ENCODE peak calls at places on chromosomes 11 and 22, in four cellular contexts. One of them, this sample, is unnamed.

GRCh38 chr22:32714458-32715250 is 86.9 kb upstream of the TIMP3 start:
- DNase-seq in astrocyte of the spinal cord: no peak
- DNase-seq in fibroblast of lung: no peak
- DNase-seq in CD8-positive, alpha-beta T cell: no peak
- DNase-seq in this sample: no peak

GRCh38 chr11:110355011-110355744 is 58.8 kb upstream of the RDX start:
- DNase-seq in astrocyte of the spinal cord: no peak
- DNase-seq in CD8-positive, alpha-beta T cell: no peak
- DNase-seq in fibroblast of lung: no peak
- DNase-seq in this sample: no peak

GRCh38 chr22:22884888-22885840 is 2.5 kb upstream of the IGLL5 start:
- DNase-seq in astrocyte of the spinal cord: no peak
- DNase-seq in CD8-positive, alpha-beta T cell: peak
- DNase-seq in fibroblast of lung: no peak
- DNase-seq in this sample: no peak

GRCh38 chr11:134124660-134125451 is 56.0 kb downstream of the JAM3 start:
- DNase-seq in astrocyte of the spinal cord: peak
- DNase-seq in CD8-positive, alpha-beta T cell: no peak
- DNase-seq in fibroblast of lung: peak
- DNase-seq in this sample: no peak

GRCh38 chr11:17012712-17013547 is 1.3 kb downstream of the PLEKHA7 start:
- DNase-seq in astrocyte of the spinal cord: peak
- DNase-seq in CD8-positive, alpha-beta T cell: no peak
- DNase-seq in fibroblast of lung: peak
- DNase-seq in this sample: peak

GRCh38 chr22:19714320-19715252 is at the start of gene SEPTIN5:
- DNase-seq in CD8-positive, alpha-beta T cell: no peak
- DNase-seq in astrocyte of the spinal cord: no peak
- DNase-seq in fibroblast of lung: no peak
- DNase-seq in this sample: no peak

GRCh38 chr11:99841885-99842284 is 821.1 kb downstream of the CNTN5 start:
- DNase-seq in fibroblast of lung: no peak
- DNase-seq in CD8-positive, alpha-beta T cell: no peak
- DNase-seq in astrocyte of the spinal cord: no peak
- DNase-seq in this sample: no peak

GRCh38 chr11:620935-621814 is 3.6 kb downstream of the CDHR5 start:
- DNase-seq in astrocyte of the spinal cord: no peak
- DNase-seq in fibroblast of lung: no peak
- DNase-seq in CD8-positive, alpha-beta T cell: no peak
- DNase-seq in this sample: no peak

GRCh38 chr11:33724644-33725035 is 11.6 kb downstream of the CD59 start:
- DNase-seq in astrocyte of the spinal cord: no peak
- DNase-seq in CD8-positive, alpha-beta T cell: no peak
- DNase-seq in fibroblast of lung: peak
- DNase-seq in this sample: no peak

GRCh38 chr11:12626616-12627015 is 47.6 kb upstream of the TEAD1 start:
- DNase-seq in CD8-positive, alpha-beta T cell: no peak
- DNase-seq in astrocyte of the spinal cord: no peak
- DNase-seq in fibroblast of lung: no peak
- DNase-seq in this sample: no peak

GRCh38 chr11:34464591-34465036 is 25.9 kb downstream of the CAT start:
- DNase-seq in CD8-positive, alpha-beta T cell: no peak
- DNase-seq in fibroblast of lung: no peak
- DNase-seq in astrocyte of the spinal cord: no peak
- DNase-seq in this sample: no peak

GRCh38 chr11:74755395-74755995 is 6.8 kb downstream of the RNF169 start:
- DNase-seq in CD8-positive, alpha-beta T cell: no peak
- DNase-seq in fibroblast of lung: no peak
- DNase-seq in astrocyte of the spinal cord: no peak
- DNase-seq in this sample: no peak

GRCh38 chr11:113474362-113475159 is 637 bp downstream of the DRD2 start:
- DNase-seq in astrocyte of the spinal cord: peak
- DNase-seq in CD8-positive, alpha-beta T cell: peak
- DNase-seq in fibroblast of lung: peak
- DNase-seq in this sample: peak

GRCh38 chr11:102794382-102794781 is 3.6 kb downstream of the MMP1 start:
- DNase-seq in fibroblast of lung: no peak
- DNase-seq in CD8-positive, alpha-beta T cell: no peak
- DNase-seq in astrocyte of the spinal cord: peak
- DNase-seq in this sample: no peak

GRCh38 chr11:111047376-111047775 is 198.1 kb upstream of the POU2AF2 start:
- DNase-seq in astrocyte of the spinal cord: no peak
- DNase-seq in CD8-positive, alpha-beta T cell: no peak
- DNase-seq in fibroblast of lung: peak
- DNase-seq in this sample: no peak

GRCh38 chr11:58125469-58125868 is at the start of gene OR9I1:
- DNase-seq in astrocyte of the spinal cord: no peak
- DNase-seq in CD8-positive, alpha-beta T cell: no peak
- DNase-seq in fibroblast of lung: no peak
- DNase-seq in this sample: no peak

GRCh38 chr11:22337571-22338464 is at the start of gene SLC17A6:
- DNase-seq in fibroblast of lung: peak
- DNase-seq in CD8-positive, alpha-beta T cell: no peak
- DNase-seq in astrocyte of the spinal cord: peak
- DNase-seq in this sample: peak

GRCh38 chr11:131498631-131499053 is 128.2 kb downstream of the NTM start:
- DNase-seq in CD8-positive, alpha-beta T cell: no peak
- DNase-seq in astrocyte of the spinal cord: no peak
- DNase-seq in fibroblast of lung: no peak
- DNase-seq in this sample: no peak

GRCh38 chr11:34358666-34359547 is 1.1 kb upstream of the ABTB2 start:
- DNase-seq in fibroblast of lung: peak
- DNase-seq in astrocyte of the spinal cord: peak
- DNase-seq in CD8-positive, alpha-beta T cell: peak
- DNase-seq in this sample: peak

GRCh38 chr11:68677432-68677831 is 6.9 kb upstream of the GAL start:
- DNase-seq in fibroblast of lung: peak
- DNase-seq in astrocyte of the spinal cord: peak
- DNase-seq in CD8-positive, alpha-beta T cell: no peak
- DNase-seq in this sample: peak

GRCh38 chr11:27046956-27047355 is 6.3 kb downstream of the BBOX1 start:
- DNase-seq in fibroblast of lung: no peak
- DNase-seq in astrocyte of the spinal cord: no peak
- DNase-seq in CD8-positive, alpha-beta T cell: no peak
- DNase-seq in this sample: no peak

GRCh38 chr11:87878373-87878779 is 296.9 kb downstream of the RAB38 start:
- DNase-seq in CD8-positive, alpha-beta T cell: no peak
- DNase-seq in astrocyte of the spinal cord: peak
- DNase-seq in fibroblast of lung: peak
- DNase-seq in this sample: peak

GRCh38 chr11:104060820-104061219 is 24.4 kb downstream of the DDI1 start:
- DNase-seq in astrocyte of the spinal cord: no peak
- DNase-seq in CD8-positive, alpha-beta T cell: no peak
- DNase-seq in fibroblast of lung: no peak
- DNase-seq in this sample: no peak

GRCh38 chr11:65308281-65308891 is 6.3 kb upstream of the CDC42EP2 start:
- DNase-seq in CD8-positive, alpha-beta T cell: no peak
- DNase-seq in astrocyte of the spinal cord: no peak
- DNase-seq in fibroblast of lung: no peak
- DNase-seq in this sample: no peak

GRCh38 chr11:62015615-62016014 is 48.2 kb upstream of the FTH1 start:
- DNase-seq in CD8-positive, alpha-beta T cell: no peak
- DNase-seq in astrocyte of the spinal cord: no peak
- DNase-seq in fibroblast of lung: no peak
- DNase-seq in this sample: no peak

GRCh38 chr22:23070418-23071162 is at the start of gene GNAZ:
- DNase-seq in fibroblast of lung: no peak
- DNase-seq in astrocyte of the spinal cord: no peak
- DNase-seq in CD8-positive, alpha-beta T cell: peak
- DNase-seq in this sample: no peak

GRCh38 chr11:96033569-96033968 is 109.7 kb upstream of the MTMR2 start:
- DNase-seq in astrocyte of the spinal cord: no peak
- DNase-seq in fibroblast of lung: no peak
- DNase-seq in CD8-positive, alpha-beta T cell: no peak
- DNase-seq in this sample: no peak

GRCh38 chr11:65424200-65425104 is 1.9 kb downstream of the NEAT1 start:
- DNase-seq in CD8-positive, alpha-beta T cell: peak
- DNase-seq in astrocyte of the spinal cord: peak
- DNase-seq in fibroblast of lung: peak
- DNase-seq in this sample: no peak

GRCh38 chr22:41775976-41776375 is 24.5 kb upstream of the CCDC134 start:
- DNase-seq in astrocyte of the spinal cord: no peak
- DNase-seq in fibroblast of lung: no peak
- DNase-seq in CD8-positive, alpha-beta T cell: no peak
- DNase-seq in this sample: no peak

GRCh38 chr11:74849525-74850391 is 99.1 kb downstream of the XRRA1 start:
- DNase-seq in astrocyte of the spinal cord: peak
- DNase-seq in fibroblast of lung: peak
- DNase-seq in CD8-positive, alpha-beta T cell: no peak
- DNase-seq in this sample: peak

GRCh38 chr11:112776834-112777793 is 184.1 kb upstream of the NCAM1 start:
- DNase-seq in CD8-positive, alpha-beta T cell: no peak
- DNase-seq in astrocyte of the spinal cord: no peak
- DNase-seq in fibroblast of lung: no peak
- DNase-seq in this sample: no peak

GRCh38 chr11:39806652-39807051 is 1652.8 kb downstream of the LRRC4C start:
- DNase-seq in CD8-positive, alpha-beta T cell: no peak
- DNase-seq in fibroblast of lung: no peak
- DNase-seq in astrocyte of the spinal cord: no peak
- DNase-seq in this sample: no peak

GRCh38 chr11:59866397-59866796 is at the start of gene TCN1:
- DNase-seq in fibroblast of lung: no peak
- DNase-seq in CD8-positive, alpha-beta T cell: no peak
- DNase-seq in astrocyte of the spinal cord: no peak
- DNase-seq in this sample: no peak

GRCh38 chr11:119373917-119374631 is 7.4 kb downstream of the USP2 start:
- DNase-seq in fibroblast of lung: peak
- DNase-seq in CD8-positive, alpha-beta T cell: no peak
- DNase-seq in astrocyte of the spinal cord: peak
- DNase-seq in this sample: peak

GRCh38 chr11:73382183-73382582 is 6.0 kb downstream of the RELT start:
- DNase-seq in fibroblast of lung: no peak
- DNase-seq in astrocyte of the spinal cord: no peak
- DNase-seq in CD8-positive, alpha-beta T cell: no peak
- DNase-seq in this sample: no peak

GRCh38 chr22:46443850-46444389 is 93.5 kb downstream of the CELSR1 start:
- DNase-seq in CD8-positive, alpha-beta T cell: no peak
- DNase-seq in fibroblast of lung: no peak
- DNase-seq in astrocyte of the spinal cord: no peak
- DNase-seq in this sample: no peak

GRCh38 chr22:29821790-29822130 is 16.3 kb downstream of the ASCC2 start:
- DNase-seq in fibroblast of lung: no peak
- DNase-seq in CD8-positive, alpha-beta T cell: no peak
- DNase-seq in astrocyte of the spinal cord: no peak
- DNase-seq in this sample: no peak

GRCh38 chr22:29820941-29821789 is 16.9 kb downstream of the ASCC2 start:
- DNase-seq in fibroblast of lung: peak
- DNase-seq in CD8-positive, alpha-beta T cell: no peak
- DNase-seq in astrocyte of the spinal cord: peak
- DNase-seq in this sample: peak

GRCh38 chr22:29827091-29827490 is 11.0 kb downstream of the ASCC2 start:
- DNase-seq in fibroblast of lung: no peak
- DNase-seq in astrocyte of the spinal cord: no peak
- DNase-seq in CD8-positive, alpha-beta T cell: no peak
- DNase-seq in this sample: no peak

GRCh38 chr22:29824677-29825076 is 13.4 kb downstream of the ASCC2 start:
- DNase-seq in CD8-positive, alpha-beta T cell: no peak
- DNase-seq in astrocyte of the spinal cord: no peak
- DNase-seq in fibroblast of lung: no peak
- DNase-seq in this sample: no peak

GRCh38 chr22:29825578-29825977 is 12.5 kb downstream of the ASCC2 start:
- DNase-seq in astrocyte of the spinal cord: no peak
- DNase-seq in fibroblast of lung: no peak
- DNase-seq in CD8-positive, alpha-beta T cell: no peak
- DNase-seq in this sample: no peak
- H3K4me3 ChIP-seq in astrocyte of the spinal cord: no peak
- H3K4me3 ChIP-seq in fibroblast of lung: no peak
- H3K4me3 ChIP-seq in CD8-positive, alpha-beta T cell: no peak
- H3K4me3 ChIP-seq in this sample: no peak

GRCh38 chr11:126307706-126308105 is 3.8 kb downstream of the DCPS start:
- DNase-seq in CD8-positive, alpha-beta T cell: no peak
- DNase-seq in fibroblast of lung: peak
- DNase-seq in astrocyte of the spinal cord: peak
- DNase-seq in this sample: peak
- TF ChIP-seq CTCF in CD8-positive, alpha-beta T cell: no peak
- TF ChIP-seq CTCF in fibroblast of lung: peak
- TF ChIP-seq CTCF in astrocyte of the spinal cord: peak
- TF ChIP-seq CTCF in this sample: peak

GRCh38 chr11:115500547-115501503 is 3.4 kb downstream of the CADM1 start:
- DNase-seq in CD8-positive, alpha-beta T cell: no peak
- DNase-seq in astrocyte of the spinal cord: no peak
- DNase-seq in fibroblast of lung: no peak
- DNase-seq in this sample: no peak

GRCh38 chr11:115503083-115503885 is 931 bp downstream of the CADM1 start:
- DNase-seq in astrocyte of the spinal cord: peak
- DNase-seq in CD8-positive, alpha-beta T cell: peak
- DNase-seq in fibroblast of lung: peak
- DNase-seq in this sample: no peak

GRCh38 chr11:115502636-115503082 is 1.6 kb downstream of the CADM1 start:
- DNase-seq in CD8-positive, alpha-beta T cell: no peak
- DNase-seq in astrocyte of the spinal cord: no peak
- DNase-seq in fibroblast of lung: no peak
- DNase-seq in this sample: no peak

GRCh38 chr11:115501504-115501894 is 2.7 kb downstream of the CADM1 start:
- DNase-seq in astrocyte of the spinal cord: no peak
- DNase-seq in fibroblast of lung: no peak
- DNase-seq in CD8-positive, alpha-beta T cell: no peak
- DNase-seq in this sample: no peak

GRCh38 chr11:115501895-115502589 is 2.2 kb downstream of the CADM1 start:
- DNase-seq in fibroblast of lung: peak
- DNase-seq in CD8-positive, alpha-beta T cell: no peak
- DNase-seq in astrocyte of the spinal cord: peak
- DNase-seq in this sample: no peak
- H3K4me3 ChIP-seq in fibroblast of lung: peak
- H3K4me3 ChIP-seq in CD8-positive, alpha-beta T cell: peak
- H3K4me3 ChIP-seq in astrocyte of the spinal cord: peak
- H3K4me3 ChIP-seq in this sample: peak

GRCh38 chr11:89437317-89437716 is 53.9 kb downstream of the NOX4 start:
- DNase-seq in fibroblast of lung: no peak
- DNase-seq in CD8-positive, alpha-beta T cell: no peak
- DNase-seq in astrocyte of the spinal cord: no peak
- DNase-seq in this sample: no peak
- TF ChIP-seq CTCF in fibroblast of lung: no peak
- TF ChIP-seq CTCF in CD8-positive, alpha-beta T cell: no peak
- TF ChIP-seq CTCF in astrocyte of the spinal cord: no peak
- TF ChIP-seq CTCF in this sample: no peak